ENCODE peak calls at places on chromosomes 4 and X, in nine cellular contexts. G is mammary epithelial cell, S is esophagus muscularis mucosa, L is choroid plexus epithelial cell, I is putamen, D is NCI-H1930, X is nephron progenitor cell, Z is psoas muscle, W is Ammon's horn. E is an unnamed sample.

GRCh38 chr4:1459664-1460511 is 53.6 kb upstream of the NKX1-1 start:
- DNase-seq in G (no peak), S (no peak), L (no peak), I (no peak), D (no peak), X (no peak), Z (no peak), W (no peak), E (no peak)

GRCh38 chr4:156983366-156983765 is 11.8 kb upstream of the PDGFC start:
- DNase-seq in G (no peak), S (no peak), L (peak), I (no peak), D (no peak), X (no peak), Z (no peak), W (no peak), E (no peak)

GRCh38 chr4:7740866-7741525 is 198.7 kb downstream of the AFAP1 start:
- DNase-seq in G (no peak), S (no peak), L (no peak), I (no peak), D (no peak), X (no peak), Z (peak), W (no peak), E (no peak)

GRCh38 chr4:114036426-114036825 is 57.0 kb upstream of the ARSJ start:
- DNase-seq in G (no peak), S (no peak), L (no peak), I (peak), D (no peak), X (no peak), Z (no peak), W (no peak), E (no peak)

GRCh38 chr4:31984872-31985271 is 1264.7 kb downstream of the PCDH7 start:
- DNase-seq in G (peak), S (no peak), L (peak), I (no peak), D (no peak), X (no peak), Z (no peak), W (no peak), E (no peak)

GRCh38 chr4:25928320-25928955 is 14.4 kb downstream of the SMIM20 start:
- DNase-seq in G (no peak), S (no peak), L (no peak), I (no peak), D (peak), X (no peak), Z (no peak), W (no peak), E (peak)

GRCh38 chr4:140756292-140757219 is at the start of gene TBC1D9:
- DNase-seq in G (peak), S (no peak), L (peak), I (peak), D (peak), X (peak), Z (peak), W (peak), E (peak)

GRCh38 chr4:8732092-8732491 is 139.5 kb downstream of the CPZ start:
- DNase-seq in G (no peak), S (peak), L (no peak), I (no peak), D (no peak), X (no peak), Z (peak), W (no peak), E (no peak)

GRCh38 chr4:88660446-88661294 is 37.0 kb downstream of the NAP1L5 start:
- DNase-seq in G (peak), S (no peak), L (peak), I (no peak), D (no peak), X (no peak), Z (no peak), W (no peak), E (no peak)

GRCh38 chr4:76459291-76459723 is 24.3 kb downstream of the SHROOM3 start:
- DNase-seq in G (peak), S (no peak), L (peak), I (no peak), D (no peak), X (peak), Z (no peak), W (peak), E (no peak)

GRCh38 chr4:81565137-81565870 is 93.6 kb upstream of the RASGEF1B start:
- DNase-seq in G (no peak), S (no peak), L (peak), I (peak), D (no peak), X (peak), Z (peak), W (peak), E (no peak)

GRCh38 chrX:56796641-56797395 is 67.8 kb downstream of the NBDY start:
- DNase-seq in G (no peak), S (peak), L (no peak), I (no peak), D (no peak), X (no peak), Z (no peak), W (no peak), E (no peak)

GRCh38 chrX:98357146-98357545 is 1473.4 kb downstream of the RPA4 start:
- DNase-seq in G (no peak), S (no peak), L (no peak), I (no peak), D (peak), X (no peak), Z (no peak), W (no peak), E (no peak)

GRCh38 chr4:141977433-141977832 is 341.1 kb downstream of the IL15 start:
- DNase-seq in G (peak), S (no peak), L (no peak), I (no peak), D (no peak), X (no peak), Z (no peak), W (no peak), E (no peak)

GRCh38 chrX:2901367-2902036 is 27.6 kb downstream of the ARSD start:
- DNase-seq in G (no peak), S (no peak), L (peak), I (no peak), D (no peak), X (no peak), Z (no peak), W (no peak), E (no peak)

GRCh38 chrX:74238771-74239170 is 65.2 kb upstream of the ZCCHC13 start:
- DNase-seq in G (no peak), S (no peak), L (no peak), I (no peak), D (no peak), X (no peak), Z (no peak), W (no peak), E (no peak)

GRCh38 chr4:36024901-36025610 is 219.3 kb downstream of the ARAP2 start:
- DNase-seq in G (peak), S (no peak), L (no peak), I (peak), D (no peak), X (no peak), Z (no peak), W (no peak), E (no peak)

GRCh38 chrX:31099536-31100090 is 27.8 kb upstream of the FTHL17 start:
- DNase-seq in G (peak), S (no peak), L (no peak), I (no peak), D (no peak), X (no peak), Z (no peak), W (no peak), E (no peak)

GRCh38 chr4:60485279-60485678 is 714.8 kb upstream of the ADGRL3 start:
- DNase-seq in G (peak), S (no peak), L (peak), I (no peak), D (no peak), X (no peak), Z (no peak), W (no peak), E (no peak)

GRCh38 chrX:41664307-41665299 is 24.2 kb upstream of the GPR34 start:
- DNase-seq in G (no peak), S (no peak), L (peak), I (no peak), D (no peak), X (no peak), Z (no peak), W (no peak), E (no peak)

GRCh38 chr4:147546341-147546740 is 65.4 kb downstream of the EDNRA start:
- DNase-seq in G (peak), S (no peak), L (peak), I (no peak), D (no peak), X (no peak), Z (no peak), W (no peak), E (no peak)

GRCh38 chr4:184972996-184973395 is 45.3 kb upstream of the HELT start:
- DNase-seq in G (no peak), S (no peak), L (no peak), I (no peak), D (no peak), X (no peak), Z (no peak), W (no peak), E (no peak)

GRCh38 chr4:185589067-185589844 is 53.9 kb upstream of the PDLIM3 start:
- DNase-seq in G (no peak), S (no peak), L (peak), I (no peak), D (no peak), X (no peak), Z (no peak), W (no peak), E (no peak)

GRCh38 chr4:41483771-41484170 is 54.2 kb upstream of the LIMCH1 start:
- DNase-seq in G (no peak), S (no peak), L (no peak), I (no peak), D (no peak), X (no peak), Z (no peak), W (no peak), E (no peak)

GRCh38 chr4:67746797-67747495 is 7.2 kb downstream of the GNRHR start:
- DNase-seq in G (peak), S (no peak), L (peak), I (peak), D (peak), X (no peak), Z (no peak), W (no peak), E (no peak)

GRCh38 chr4:108370291-108370690 is 201.6 kb upstream of the LEF1 start:
- DNase-seq in G (no peak), S (peak), L (no peak), I (no peak), D (no peak), X (peak), Z (no peak), W (no peak), E (no peak)

GRCh38 chrX:39726810-39727209 is 370.9 kb downstream of the BCOR start:
- DNase-seq in G (peak), S (no peak), L (no peak), I (no peak), D (no peak), X (no peak), Z (no peak), W (no peak), E (no peak)

GRCh38 chr4:69642961-69643360 is 3.5 kb upstream of the UGT2A2 start:
- DNase-seq in G (no peak), S (no peak), L (no peak), I (peak), D (no peak), X (no peak), Z (no peak), W (no peak), E (no peak)

GRCh38 chrX:14359727-14360126 is 169.6 kb upstream of the GLRA2 start:
- DNase-seq in G (no peak), S (no peak), L (no peak), I (no peak), D (no peak), X (no peak), Z (no peak), W (no peak), E (no peak)

GRCh38 chr4:76640252-76640925 is 205.4 kb downstream of the SHROOM3 start:
- DNase-seq in G (no peak), S (no peak), L (no peak), I (no peak), D (peak), X (no peak), Z (no peak), W (peak), E (peak)

GRCh38 chr4:168496834-168497233 is at the start of gene PALLD:
- DNase-seq in G (no peak), S (peak), L (peak), I (no peak), D (no peak), X (peak), Z (peak), W (no peak), E (no peak)

GRCh38 chr4:87260477-87260876 is 40.1 kb upstream of the KLHL8 start:
- DNase-seq in G (no peak), S (no peak), L (no peak), I (no peak), D (no peak), X (no peak), Z (no peak), W (no peak), E (no peak)

GRCh38 chr4:174437324-174437723 is 85.0 kb downstream of the HPGD start:
- DNase-seq in G (peak), S (no peak), L (peak), I (no peak), D (no peak), X (no peak), Z (no peak), W (no peak), E (no peak)

GRCh38 chr4:171583790-171584189 is 229.4 kb upstream of the GALNTL6 start:
- DNase-seq in G (no peak), S (no peak), L (no peak), I (no peak), D (no peak), X (no peak), Z (no peak), W (no peak), E (no peak)

GRCh38 chr4:74583066-74583700 is 138.2 kb downstream of the AREG start:
- DNase-seq in G (peak), S (no peak), L (peak), I (no peak), D (no peak), X (no peak), Z (no peak), W (no peak), E (no peak)

GRCh38 chr4:111602848-111603247 is 542.4 kb upstream of the FAM241A start:
- DNase-seq in G (no peak), S (no peak), L (peak), I (no peak), D (no peak), X (no peak), Z (no peak), W (no peak), E (no peak)

GRCh38 chr4:153927546-153927945 is 138.7 kb upstream of the SFRP2 start:
- DNase-seq in G (no peak), S (no peak), L (no peak), I (no peak), D (no peak), X (no peak), Z (no peak), W (no peak), E (no peak)

GRCh38 chr4:150746156-150746555 is 164.2 kb downstream of the MAB21L2 start:
- DNase-seq in G (no peak), S (no peak), L (peak), I (no peak), D (no peak), X (no peak), Z (no peak), W (no peak), E (no peak)

GRCh38 chr4:163542275-163542674 is 47.8 kb downstream of the TMA16 start:
- DNase-seq in G (peak), S (no peak), L (peak), I (no peak), D (no peak), X (no peak), Z (no peak), W (no peak), E (no peak)

GRCh38 chr4:105050896-105051295 is 95.8 kb upstream of the TET2 start:
- DNase-seq in G (peak), S (no peak), L (peak), I (no peak), D (no peak), X (no peak), Z (no peak), W (no peak), E (no peak)

E was measured in NCI-H2107.